ENCODE peak calls at places on chromosomes 12 and 14, in nine cellular contexts. X is amygdala, A is choroid plexus epithelial cell, Q is glomerular endothelial cell, T is NCI-H2029, H is lung, U is NB4, I is endothelial cell, Y is iris pigment epithelial cell. B is an unnamed sample.

GRCh38 chr14:92224348-92224954 is 98.5 kb upstream of the SLC24A4 start:
- DNase-seq in A (no peak), T (no peak), H (no peak), I (no peak), X (no peak), Y (peak), U (peak), Q (no peak), B (no peak)

GRCh38 chr14:104678901-104679705 is 10.3 kb upstream of the INF2 start:
- DNase-seq in T (no peak), U (no peak), Y (no peak), X (no peak), A (no peak), I (no peak), Q (no peak), H (no peak), B (no peak)

GRCh38 chr12:122886851-122887816 is 8.8 kb downstream of the VPS37B start:
- DNase-seq in Q (no peak), A (peak), T (no peak), I (no peak), Y (peak), X (no peak), H (no peak), U (peak), B (no peak)

GRCh38 chr12:6620137-6620884 is 13.1 kb upstream of the CHD4 start:
- DNase-seq in Q (no peak), X (no peak), A (peak), I (peak), T (no peak), H (no peak), Y (peak), U (no peak), B (peak)

GRCh38 chr12:40336573-40337199 is 111.9 kb downstream of the LRRK2 start:
- DNase-seq in Y (peak), A (peak), I (no peak), U (peak), H (no peak), Q (no peak), X (no peak), T (no peak), B (no peak)

GRCh38 chr12:130830246-130830551 is 8.9 kb downstream of the STX2 start:
- DNase-seq in H (no peak), X (no peak), T (no peak), Q (no peak), U (no peak), I (no peak), A (no peak), Y (no peak), B (no peak)

GRCh38 chr14:50010752-50011151 is 105.6 kb downstream of the VCPKMT start:
- DNase-seq in I (no peak), Q (no peak), X (no peak), Y (no peak), T (no peak), H (no peak), A (no peak), U (no peak), B (no peak)

GRCh38 chr12:47903927-47904646 is 707 bp downstream of the VDR start:
- DNase-seq in Y (peak), U (peak), H (peak), I (no peak), X (no peak), Q (no peak), T (no peak), A (peak), B (no peak)

GRCh38 chr12:18224745-18225144 is 36.6 kb upstream of the PIK3C2G start:
- DNase-seq in Y (peak), H (no peak), U (peak), I (no peak), A (peak), T (no peak), Q (no peak), X (no peak), B (no peak)

GRCh38 chr14:104598461-104599273 is 5.9 kb downstream of the TMEM179 start:
- DNase-seq in I (no peak), H (no peak), U (no peak), A (no peak), T (no peak), Q (no peak), Y (no peak), X (no peak), B (peak)

GRCh38 chr12:39443704-39444234 is 849 bp upstream of the KIF21A start:
- DNase-seq in U (no peak), A (no peak), H (no peak), Q (no peak), Y (no peak), X (no peak), T (no peak), I (peak), B (no peak)

GRCh38 chr14:45906257-45906656 is 653.3 kb upstream of the MIS18BP1 start:
- DNase-seq in X (no peak), T (no peak), H (no peak), Q (no peak), A (no peak), U (no peak), I (no peak), Y (no peak), B (no peak)

GRCh38 chr12:107415066-107415465 is 270.5 kb upstream of the PWP1 start:
- DNase-seq in Q (no peak), X (no peak), U (no peak), Y (peak), H (no peak), T (no peak), A (peak), I (no peak), B (no peak)

GRCh38 chr14:73245401-73246325 is 8.4 kb downstream of the PAPLN start:
- DNase-seq in X (no peak), T (no peak), U (peak), H (peak), Y (peak), Q (no peak), I (no peak), A (peak), B (no peak)

B was measured in glutamatergic neuron.